ENCODE peak calls at places on chromosome 12, in eight cellular contexts. F, I, M, P, T, V, E and W are unnamed samples.

GRCh38 chr12:41286426-41286825 is 98.3 kb downstream of the PDZRN4 start:
- DNase-seq in T (no peak), P (peak), M (no peak), I (no peak), V (no peak), E (no peak), F (no peak), W (no peak)

GRCh38 chr12:62803756-62804155 is 131.2 kb downstream of the PPM1H start:
- DNase-seq in V (no peak), E (no peak), T (no peak), F (no peak), P (no peak), I (no peak), M (no peak), W (no peak)

GRCh38 chr12:26282339-26282945 is 87.1 kb downstream of the SSPN start:
- DNase-seq in P (no peak), F (no peak), I (no peak), T (no peak), E (no peak), M (no peak), V (no peak), W (no peak)

GRCh38 chr12:75660107-75660530 is 148.7 kb upstream of the KRR1 start:
- DNase-seq in T (peak), I (peak), M (no peak), V (peak), P (no peak), F (no peak), E (no peak), W (no peak)

GRCh38 chr12:97751704-97752103 is 289.1 kb downstream of the RMST start:
- DNase-seq in F (no peak), M (no peak), P (peak), V (no peak), T (no peak), E (no peak), I (no peak), W (no peak)

GRCh38 chr12:95239216-95239615 is 21.6 kb downstream of the VEZT start:
- DNase-seq in T (no peak), E (no peak), V (no peak), P (no peak), F (no peak), I (no peak), M (no peak), W (no peak)

GRCh38 chr12:88756917-88757316 is 176.6 kb upstream of the KITLG start:
- DNase-seq in V (no peak), I (no peak), F (no peak), M (no peak), E (no peak), P (no peak), T (no peak), W (no peak)

GRCh38 chr12:66241061-66242043 is 52.3 kb downstream of the IRAK3 start:
- DNase-seq in V (peak), M (no peak), T (no peak), I (peak), P (no peak), E (no peak), F (no peak), W (no peak)

GRCh38 chr12:107337354-107338095 is 244.2 kb upstream of the CRY1 start:
- DNase-seq in T (no peak), E (no peak), F (no peak), M (no peak), P (no peak), I (peak), V (peak), W (no peak)

GRCh38 chr12:113479578-113480335 is 8.1 kb upstream of the LHX5 start:
- DNase-seq in P (no peak), E (peak), M (no peak), I (peak), T (no peak), F (peak), V (peak), W (no peak)

GRCh38 chr12:4825139-4825858 is 84.4 kb upstream of the KCNA1 start:
- DNase-seq in V (peak), E (no peak), P (no peak), T (no peak), M (no peak), F (no peak), I (no peak), W (no peak)

GRCh38 chr12:127133675-127134335 is 1133.2 kb upstream of the TMEM132C start:
- DNase-seq in T (no peak), V (no peak), P (no peak), M (no peak), F (no peak), I (peak), E (no peak), W (no peak)

GRCh38 chr12:13734753-13735152 is 246.6 kb downstream of the GRIN2B start:
- DNase-seq in I (no peak), P (no peak), F (no peak), T (no peak), M (no peak), V (no peak), E (no peak), W (no peak)

GRCh38 chr12:105289114-105289904 is 41.2 kb upstream of the C12orf75 start:
- DNase-seq in I (peak), T (no peak), F (no peak), M (no peak), E (no peak), V (peak), P (no peak), W (no peak)

DNA sequence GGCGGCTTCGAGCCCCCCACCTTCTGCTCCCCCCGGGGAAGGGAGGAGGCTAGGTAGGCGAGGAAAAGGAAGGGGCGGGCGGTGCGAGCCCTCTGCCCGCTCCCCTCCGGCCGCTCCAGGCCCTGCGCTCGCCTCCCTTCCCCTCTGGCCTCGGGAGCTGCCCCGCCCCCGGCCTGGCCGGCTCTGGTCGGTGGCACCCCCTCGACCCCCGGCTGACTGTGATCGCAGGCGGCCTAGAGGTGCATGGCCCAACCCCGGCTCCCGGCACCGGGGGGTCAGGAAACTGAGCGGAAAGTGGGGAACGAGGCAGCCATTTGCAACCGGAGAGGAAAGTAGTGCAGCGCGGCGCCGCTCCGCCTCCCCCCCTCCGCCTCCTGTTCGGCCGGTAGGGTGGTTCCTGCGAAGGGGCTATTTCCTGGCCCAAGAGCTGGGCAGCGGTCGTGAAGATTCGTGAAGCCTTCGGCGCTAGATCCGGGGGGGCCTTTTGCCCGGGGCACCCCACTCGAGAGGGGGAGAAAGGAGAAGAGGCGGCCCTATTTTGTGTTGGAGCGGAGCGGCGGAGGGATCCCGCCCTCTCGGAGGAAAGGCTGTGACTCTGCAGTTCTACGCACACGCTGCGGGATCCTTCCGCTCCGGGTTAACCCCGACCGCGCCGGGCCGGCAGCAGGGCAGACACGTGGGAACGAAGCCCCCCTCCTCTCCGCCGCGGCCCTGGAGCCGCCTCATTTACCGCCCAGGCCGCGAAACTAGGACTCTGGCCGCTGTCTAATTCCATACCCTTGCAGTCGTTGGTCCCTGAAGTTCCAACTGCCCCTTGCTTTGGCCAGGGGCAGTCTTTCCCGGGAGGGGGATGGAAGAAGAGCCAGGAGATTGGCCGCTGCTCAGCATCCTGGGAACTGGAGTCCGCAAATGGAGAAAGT is at the start of gene KMT2D:
- DNase-seq in P (peak), I (peak), F (peak), T (peak), M (peak), V (peak), E (peak), W (peak)
- TF ChIP-seq CTCF in P (peak), I (peak), F (no peak), T (no peak), M (peak), V (peak), E (no peak), W (no peak)

GRCh38 chr12:402127-402456 is 648 bp downstream of the CCDC77 start:
- DNase-seq in E (no peak), T (peak), V (peak), M (no peak), F (no peak), P (no peak), I (peak), W (no peak)
- TF ChIP-seq CTCF in E (no peak), T (no peak), V (peak), M (no peak), F (no peak), P (no peak), I (peak), W (peak)

DNA sequence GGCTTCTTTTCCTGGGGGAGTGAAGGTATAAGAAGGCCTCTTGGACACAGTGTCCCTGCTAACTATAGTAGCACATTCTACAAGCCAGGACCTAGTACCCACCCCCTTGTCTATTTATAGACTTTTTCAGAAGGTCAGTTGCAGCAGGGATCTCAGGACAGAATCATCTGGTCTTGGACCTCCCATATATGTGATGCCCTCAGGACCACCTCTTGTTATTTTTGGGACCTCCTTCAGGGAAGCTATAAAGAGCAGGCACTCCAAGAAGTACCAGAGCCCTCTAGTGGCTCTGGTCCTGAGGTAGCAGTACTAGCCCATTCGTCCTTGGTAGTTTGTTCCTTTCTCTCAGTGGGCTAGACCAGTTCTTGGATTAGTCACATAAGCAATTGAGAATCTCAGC is 4.3 kb downstream of the COQ10A start:
- DNase-seq in F (no peak), P (no peak), E (no peak), T (no peak), I (peak), V (peak), M (no peak), W (no peak)
- TF ChIP-seq CTCF in F (no peak), P (peak), E (peak), T (no peak), I (peak), V (peak), M (peak), W (peak)

GRCh38 chr12:2363836-2364565 is 311.2 kb downstream of the CACNA1C start:
- DNase-seq in I (no peak), F (no peak), E (no peak), P (peak), T (no peak), V (no peak), M (no peak), W (no peak)

GRCh38 chr12:2358986-2359658 is 306.3 kb downstream of the CACNA1C start:
- DNase-seq in T (no peak), V (no peak), P (no peak), E (no peak), F (no peak), I (peak), M (no peak), W (no peak)

GRCh38 chr12:2359725-2360629 is 307.2 kb downstream of the CACNA1C start:
- DNase-seq in V (no peak), F (no peak), I (no peak), T (no peak), P (no peak), E (no peak), M (no peak), W (no peak)

GRCh38 chr12:2364566-2365165 is 311.9 kb downstream of the CACNA1C start:
- DNase-seq in P (no peak), T (no peak), F (no peak), I (no peak), E (no peak), V (no peak), M (no peak), W (no peak)

GRCh38 chr12:2360630-2361170 is 307.9 kb downstream of the CACNA1C start:
- DNase-seq in M (no peak), E (no peak), I (peak), V (no peak), P (no peak), T (no peak), F (no peak), W (no peak)
- TF ChIP-seq CTCF in M (peak), E (no peak), I (peak), V (no peak), P (no peak), T (no peak), F (no peak), W (no peak)

GRCh38 chr12:3655331-3655900 is 97.5 kb downstream of the CRACR2A start:
- DNase-seq in E (peak), M (no peak), I (peak), T (peak), P (no peak), V (no peak), F (no peak), W (no peak)
- TF ChIP-seq CTCF in E (peak), M (peak), I (peak), T (peak), P (peak), V (peak), F (no peak), W (peak)

DNA sequence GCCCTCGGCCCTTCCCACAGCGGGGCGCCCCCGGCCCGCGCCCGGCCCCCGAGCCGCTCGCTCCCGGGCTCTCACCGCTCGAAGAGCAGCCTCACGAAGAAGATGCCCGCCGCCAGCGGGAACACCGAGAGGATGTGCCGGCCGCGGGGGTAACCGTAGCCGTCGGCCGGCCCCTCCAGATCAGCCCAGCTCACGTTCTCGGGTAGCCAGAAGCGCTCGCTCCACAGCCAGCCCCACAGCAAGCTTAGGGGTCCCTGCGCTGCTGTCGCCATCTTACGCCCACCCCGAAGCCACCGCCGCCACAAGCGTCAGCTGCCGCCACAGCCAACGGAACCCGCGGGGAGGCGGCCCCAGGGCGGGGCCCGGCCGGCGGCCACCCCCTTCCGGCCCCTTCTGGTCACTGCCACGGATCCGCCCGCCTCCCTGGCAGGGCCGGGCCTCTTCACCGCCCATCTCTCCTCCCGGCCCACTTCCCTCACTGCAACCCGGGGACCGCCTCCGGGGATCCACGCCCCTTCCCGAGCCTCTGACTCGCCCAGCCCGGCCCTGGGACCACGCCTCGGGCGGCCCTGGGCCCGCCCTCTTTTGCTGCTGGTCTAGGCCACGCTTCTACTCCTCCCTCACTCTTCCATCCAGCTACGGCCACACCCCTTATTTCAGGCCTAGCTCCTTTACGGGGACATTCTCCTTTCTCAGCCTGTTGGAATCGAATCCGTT is at the start of gene CERS5:
- DNase-seq in I (peak), F (peak), T (peak), E (peak), P (peak), M (peak), V (peak), W (peak)
- TF ChIP-seq CTCF in I (no peak), F (no peak), T (no peak), E (no peak), P (peak), M (peak), V (no peak), W (no peak)

GRCh38 chr12:24780969-24781368 is 167.9 kb downstream of the BCAT1 start:
- DNase-seq in V (peak), I (peak), T (no peak), F (no peak), M (no peak), P (no peak), E (no peak), W (no peak)
- TF ChIP-seq CTCF in V (no peak), I (peak), T (no peak), F (no peak), M (peak), P (no peak), E (peak), W (peak)

GRCh38 chr12:50639721-50640120 is 124.2 kb upstream of the ATF1 start:
- DNase-seq in T (no peak), P (no peak), E (no peak), I (no peak), F (no peak), M (no peak), V (no peak), W (no peak)

GRCh38 chr12:50640321-50640939 is 123.5 kb upstream of the ATF1 start:
- DNase-seq in T (no peak), P (no peak), M (no peak), V (no peak), E (no peak), F (no peak), I (no peak), W (no peak)

GRCh38 chr12:50642755-50643154 is 121.1 kb upstream of the ATF1 start:
- DNase-seq in I (no peak), F (no peak), E (no peak), V (no peak), T (no peak), M (no peak), P (peak), W (no peak)

GRCh38 chr12:50642035-50642451 is 121.9 kb upstream of the ATF1 start:
- DNase-seq in M (no peak), E (no peak), I (peak), T (no peak), F (no peak), V (peak), P (no peak), W (no peak)

DNA sequence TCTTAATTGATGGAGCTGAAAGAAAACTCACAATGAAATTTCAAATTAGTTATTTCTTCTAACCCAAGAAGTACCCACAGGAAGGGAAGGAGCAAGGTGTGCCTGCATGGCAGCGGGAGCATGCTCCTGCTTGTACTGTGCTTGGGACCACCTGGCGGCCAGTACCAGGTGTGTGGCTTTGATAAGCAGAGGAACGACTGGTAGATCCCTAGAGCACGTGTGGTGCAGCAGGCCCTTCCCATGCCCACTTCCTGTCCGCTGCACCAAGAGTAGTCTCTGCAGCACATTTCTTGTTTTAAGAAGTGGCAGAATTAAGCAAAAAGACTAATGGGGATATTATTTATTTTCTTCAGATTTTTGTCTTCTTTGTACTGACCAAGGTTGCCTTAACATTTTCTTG is 122.3 kb upstream of the ATF1 start:
- DNase-seq in M (no peak), I (no peak), T (no peak), F (no peak), E (no peak), P (no peak), V (no peak), W (no peak)
- TF ChIP-seq CTCF in M (no peak), I (no peak), T (no peak), F (no peak), E (no peak), P (no peak), V (no peak), W (no peak)